ENCODE peak calls at places on chromosomes 4 and X, in seven cellular contexts. X is spleen, C is lower leg skin, S is erythroblast, O is Peyer's patch, Z is A549, G is stomach. Y is an unnamed sample.

GRCh38 chr4:17667653-17668201 is 53.3 kb downstream of the MED28 start:
- DNase-seq in X (no peak), C (no peak), S (no peak), O (no peak), Z (no peak), G (no peak), Y (no peak)

GRCh38 chr4:52038109-52038912 is at the start of gene SGCB:
- DNase-seq in X (peak; percentile 90), C (peak; percentile 29), S (peak; percentile 32), O (peak; percentile 76), Z (peak; percentile 37), G (peak; percentile 60), Y (peak; percentile 53)

GRCh38 chrX:57899064-57899463 is 11.2 kb downstream of the ZXDA start:
- DNase-seq in X (no peak), C (no peak), S (no peak), O (no peak), Z (no peak), G (no peak), Y (no peak)

GRCh38 chrX:22097295-22097694 is 65.2 kb downstream of the PHEX start:
- DNase-seq in X (no peak), C (peak; percentile 21), S (no peak), O (no peak), Z (no peak), G (no peak), Y (no peak)

GRCh38 chr4:168453146-168453545 is 27.1 kb downstream of the DDX60L start:
- DNase-seq in X (no peak), C (no peak), S (no peak), O (no peak), Z (no peak), G (no peak), Y (no peak)

GRCh38 chr4:876780-877179 is 50.9 kb upstream of the CPLX1 start:
- DNase-seq in X (no peak), C (no peak), S (peak; percentile 34), O (no peak), Z (no peak), G (no peak), Y (no peak)

GRCh38 chr4:41865306-41865980 is 69.8 kb upstream of the TMEM33 start:
- DNase-seq in X (no peak), C (no peak), S (no peak), O (no peak), Z (no peak), G (no peak), Y (no peak)

GRCh38 chr4:32985256-32985655 is 2265.1 kb downstream of the PCDH7 start:
- DNase-seq in X (no peak), C (no peak), S (no peak), O (no peak), Z (no peak), G (no peak), Y (no peak)

GRCh38 chrX:8688776-8689175 is 43.2 kb downstream of the ANOS1 start:
- DNase-seq in X (no peak), C (no peak), S (no peak), O (no peak), Z (no peak), G (no peak), Y (no peak)

GRCh38 chrX:154378059-154378798 is 866 bp upstream of the EMD start:
- DNase-seq in X (peak; percentile 89), C (peak; percentile 33), S (no peak), O (peak; percentile 66), Z (peak; percentile 55), G (peak; percentile 70), Y (no peak)

GRCh38 chr4:1305781-1306455 is 16.2 kb downstream of the MAEA start:
- DNase-seq in X (peak; percentile 38), C (no peak), S (no peak), O (peak; percentile 78), Z (no peak), G (no peak), Y (no peak)

GRCh38 chr4:183797445-183798248 is 107.5 kb upstream of the STOX2 start:
- DNase-seq in X (peak; percentile 87), C (no peak), S (no peak), O (no peak), Z (peak; percentile 17), G (peak; percentile 53), Y (no peak)

GRCh38 chrX:116317409-116317808 is 119.0 kb upstream of the SLC6A14 start:
- DNase-seq in X (no peak), C (no peak), S (no peak), O (no peak), Z (no peak), G (peak; percentile 28), Y (no peak)

GRCh38 chr4:39452153-39452859 is 6.4 kb downstream of the RPL9 start:
- DNase-seq in X (no peak), C (no peak), S (no peak), O (no peak), Z (no peak), G (no peak), Y (no peak)

GRCh38 chr4:39453738-39454137 is 5.0 kb downstream of the RPL9 start:
- DNase-seq in X (no peak), C (no peak), S (no peak), O (no peak), Z (no peak), G (no peak), Y (no peak)

GRCh38 chr4:39452860-39453587 is 5.7 kb downstream of the RPL9 start:
- DNase-seq in X (no peak), C (no peak), S (no peak), O (no peak), Z (no peak), G (no peak), Y (no peak)

GRCh38 chr4:39450618-39451017 is 8.1 kb downstream of the RPL9 start:
- DNase-seq in X (no peak), C (no peak), S (no peak), O (no peak), Z (no peak), G (no peak), Y (no peak)

DNA sequence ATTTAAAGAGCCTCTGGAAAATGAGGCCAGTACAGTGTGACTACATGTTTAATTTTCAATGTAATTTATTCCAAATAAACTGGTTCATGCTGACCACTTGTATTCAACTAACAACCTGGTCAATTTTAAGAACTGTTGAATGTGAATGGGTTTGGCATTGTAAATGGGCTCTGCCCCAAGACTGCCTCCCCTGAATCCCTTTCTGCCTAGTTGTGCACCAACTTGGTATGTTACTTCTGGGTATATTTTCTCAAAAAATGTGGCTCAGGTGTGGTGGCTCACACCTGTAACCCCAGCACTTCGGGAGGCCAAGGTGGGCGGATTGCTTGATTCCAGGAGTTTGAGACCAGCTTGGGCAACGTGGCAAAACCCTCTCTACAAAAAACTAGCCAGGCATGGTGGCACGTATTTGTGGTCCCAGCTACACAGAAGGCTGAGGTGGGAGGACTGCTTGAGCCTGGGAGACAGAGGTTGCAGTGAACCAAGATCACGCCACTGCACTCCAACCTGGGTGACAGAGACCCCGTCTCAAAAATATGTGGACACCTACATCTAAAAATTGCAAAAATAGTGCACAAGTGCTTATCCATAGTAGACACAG is 7.2 kb downstream of the RPL9 start:
- DNase-seq in X (no peak), C (no peak), S (no peak), O (no peak), Z (no peak), G (no peak), Y (no peak)
- TF ChIP-seq POLR2A in X (no peak), C (no peak), S (no peak), O (no peak), Z (no peak), G (no peak), Y (peak; percentile 60)

GRCh38 chr4:2697995-2698414 is 58.1 kb downstream of the TNIP2 start:
- DNase-seq in X (no peak), C (no peak), S (no peak), O (peak; percentile 45), Z (no peak), G (peak; percentile 41), Y (no peak)
- TF ChIP-seq POLR2A in X (no peak), C (no peak), S (no peak), O (no peak), Z (no peak), G (no peak), Y (no peak)

DNA sequence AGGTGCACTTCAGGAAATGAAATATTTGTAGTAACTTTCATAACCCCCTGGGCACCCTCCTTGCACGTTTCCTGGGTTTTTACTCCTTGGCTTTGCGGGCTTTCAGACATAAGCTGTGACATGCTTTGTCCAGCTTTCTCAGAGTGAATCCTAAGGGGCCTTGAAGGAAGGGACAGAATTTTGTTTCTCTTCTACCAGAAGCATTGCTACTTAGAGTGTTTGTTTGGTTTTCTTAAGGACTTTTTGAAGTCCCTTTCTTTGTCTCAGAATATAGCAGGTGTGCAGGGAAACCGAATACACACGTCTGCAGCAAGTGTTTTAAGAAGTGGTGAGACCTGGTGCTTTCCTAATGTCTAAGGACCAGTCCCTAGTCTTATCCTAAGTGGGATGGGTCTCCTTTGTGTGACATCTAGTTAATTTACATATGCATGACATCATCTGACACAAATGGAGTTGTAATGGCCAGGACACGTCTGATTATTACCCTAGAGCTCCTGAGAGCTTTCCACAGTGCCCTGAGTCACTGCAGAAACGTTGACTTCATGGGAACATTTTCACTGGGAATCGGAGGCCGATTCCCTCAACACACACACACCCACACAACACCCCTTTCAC is 1.3 kb downstream of the FAM149A start:
- DNase-seq in X (no peak), C (no peak), S (no peak), O (peak; percentile 54), Z (no peak), G (no peak), Y (no peak)
- TF ChIP-seq POLR2A in X (no peak), C (no peak), S (no peak), O (peak; percentile 51), Z (no peak), G (peak; percentile 23), Y (no peak)

DNA sequence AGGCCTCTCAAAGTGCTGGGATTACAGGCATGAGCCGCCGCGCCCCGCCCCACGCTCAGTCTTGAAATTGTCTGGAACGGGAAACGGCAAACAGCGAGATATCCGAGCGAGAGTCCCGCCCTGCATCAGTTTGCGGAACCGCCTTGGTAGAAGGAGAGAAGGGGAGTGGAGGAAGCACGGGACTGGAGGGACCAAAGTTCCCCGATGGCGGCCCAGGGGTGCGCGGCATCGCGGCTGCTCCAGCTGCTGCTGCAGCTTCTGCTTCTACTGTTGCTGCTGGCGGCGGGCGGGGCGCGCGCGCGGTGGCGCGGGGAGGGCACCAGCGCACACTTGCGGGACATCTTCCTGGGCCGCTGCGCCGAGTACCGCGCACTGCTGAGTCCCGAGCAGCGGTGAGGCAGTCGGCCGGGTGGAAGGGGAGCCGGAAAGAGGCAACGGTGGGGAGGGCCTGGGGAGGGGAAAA is at the start of gene BST1:
- DNase-seq in X (peak; percentile 96), C (peak; percentile 74), S (peak; percentile 28), O (peak; percentile 89), Z (peak; percentile 25), G (peak; percentile 64), Y (peak; percentile 29)
- TF ChIP-seq POLR2A in X (no peak), C (no peak), S (no peak), O (peak; percentile 76), Z (no peak), G (no peak), Y (no peak)

GRCh38 chr4:121823505-121824170 is at the start of gene CCNA2:
- DNase-seq in X (peak; percentile 97), C (peak; percentile 97), S (peak; percentile 99), O (peak; percentile 98), Z (peak; percentile 82), G (peak; percentile 97), Y (peak; percentile 76)
- TF ChIP-seq POLR2A in X (no peak), C (no peak), S (peak; percentile 94), O (peak; percentile 18), Z (no peak), G (no peak), Y (peak; percentile 81)